ENCODE peak calls at places on chromosomes 13 and 19, in five cellular contexts. One of them, this sample, is unnamed. For H3K4me1, the result is how much of the 10 kb centered on the place peaks cover.

GRCh38 chr19:39497850-39498261 is 891 bp upstream of the DLL3 start:
- DNase-seq in heart right ventricle: no peak
- DNase-seq in ovary: peak
- DNase-seq in tibial nerve: no peak
- DNase-seq in lower lobe of right lung: no peak
- DNase-seq in this sample: peak

GRCh38 chr13:77345150-77345780 is 18.4 kb upstream of the MYCBP2 start:
- DNase-seq in heart right ventricle: no peak
- DNase-seq in ovary: no peak
- DNase-seq in tibial nerve: no peak
- DNase-seq in lower lobe of right lung: no peak
- DNase-seq in this sample: no peak

GRCh38 chr13:36431204-36432105 is 840 bp upstream of the CCNA1 start:
- DNase-seq in heart right ventricle: no peak
- DNase-seq in ovary: peak
- DNase-seq in tibial nerve: no peak
- DNase-seq in lower lobe of right lung: peak
- DNase-seq in this sample: peak

GRCh38 chr19:57583521-57584416 is at the start of gene ZIK1:
- DNase-seq in heart right ventricle: peak
- DNase-seq in ovary: peak
- DNase-seq in tibial nerve: peak
- DNase-seq in lower lobe of right lung: peak
- DNase-seq in this sample: peak

GRCh38 chr19:53813996-53814395 is 10.1 kb downstream of the NLRP12 start:
- DNase-seq in heart right ventricle: no peak
- DNase-seq in ovary: no peak
- DNase-seq in tibial nerve: no peak
- DNase-seq in lower lobe of right lung: no peak
- DNase-seq in this sample: no peak

GRCh38 chr19:50207730-50208129 is 4.3 kb downstream of the MYH14 start:
- DNase-seq in heart right ventricle: no peak
- DNase-seq in ovary: no peak
- DNase-seq in tibial nerve: no peak
- DNase-seq in lower lobe of right lung: no peak
- DNase-seq in this sample: no peak

GRCh38 chr13:68369739-68370138 is 1139.6 kb upstream of the PCDH9 start:
- DNase-seq in heart right ventricle: no peak
- DNase-seq in ovary: no peak
- DNase-seq in tibial nerve: no peak
- DNase-seq in lower lobe of right lung: no peak
- DNase-seq in this sample: no peak

GRCh38 chr13:62210951-62211350 is 795.3 kb upstream of the PCDH20 start:
- DNase-seq in heart right ventricle: no peak
- DNase-seq in ovary: no peak
- DNase-seq in tibial nerve: no peak
- DNase-seq in lower lobe of right lung: no peak
- DNase-seq in this sample: no peak

GRCh38 chr19:9945319-9945966 is 9.1 kb upstream of the OLFM2 start:
- DNase-seq in heart right ventricle: peak
- DNase-seq in ovary: peak
- DNase-seq in tibial nerve: peak
- DNase-seq in lower lobe of right lung: peak
- DNase-seq in this sample: peak

GRCh38 chr13:22238269-22238668 is 567.4 kb downstream of the FGF9 start:
- DNase-seq in heart right ventricle: no peak
- DNase-seq in ovary: no peak
- DNase-seq in tibial nerve: no peak
- DNase-seq in lower lobe of right lung: no peak
- DNase-seq in this sample: no peak

GRCh38 chr19:43997631-43998290 is 5.0 kb upstream of the ZNF230 start:
- DNase-seq in heart right ventricle: peak
- DNase-seq in ovary: no peak
- DNase-seq in tibial nerve: no peak
- DNase-seq in lower lobe of right lung: no peak
- DNase-seq in this sample: no peak

GRCh38 chr19:45217193-45217956 is 27.8 kb downstream of the EXOC3L2 start:
- DNase-seq in heart right ventricle: no peak
- DNase-seq in ovary: no peak
- DNase-seq in tibial nerve: no peak
- DNase-seq in lower lobe of right lung: no peak
- DNase-seq in this sample: no peak

GRCh38 chr13:52454459-52454824 is 836 bp upstream of the CKAP2 start:
- DNase-seq in heart right ventricle: no peak
- DNase-seq in ovary: no peak
- DNase-seq in tibial nerve: no peak
- DNase-seq in lower lobe of right lung: no peak
- DNase-seq in this sample: no peak

GRCh38 chr13:107364658-107365057 is 796.7 kb upstream of the ARGLU1 start:
- DNase-seq in heart right ventricle: no peak
- DNase-seq in ovary: no peak
- DNase-seq in tibial nerve: no peak
- DNase-seq in lower lobe of right lung: no peak
- DNase-seq in this sample: no peak

GRCh38 chr13:45289936-45290563 is 50.9 kb downstream of the TPT1 start:
- DNase-seq in heart right ventricle: no peak
- DNase-seq in ovary: no peak
- DNase-seq in tibial nerve: no peak
- DNase-seq in lower lobe of right lung: no peak
- DNase-seq in this sample: no peak

GRCh38 chr19:2702170-2703076 is at the start of gene GNG7:
- DNase-seq in heart right ventricle: peak
- DNase-seq in ovary: peak
- DNase-seq in tibial nerve: peak
- DNase-seq in lower lobe of right lung: peak
- DNase-seq in this sample: peak

GRCh38 chr13:29593605-29594297 is 1.7 kb downstream of the SLC7A1 start:
- DNase-seq in heart right ventricle: no peak
- DNase-seq in ovary: no peak
- DNase-seq in tibial nerve: no peak
- DNase-seq in lower lobe of right lung: no peak
- DNase-seq in this sample: no peak

GRCh38 chr13:85508683-85509329 is 290.4 kb downstream of the SLITRK6 start:
- DNase-seq in heart right ventricle: no peak
- DNase-seq in ovary: no peak
- DNase-seq in tibial nerve: no peak
- DNase-seq in lower lobe of right lung: no peak
- DNase-seq in this sample: peak

GRCh38 chr13:33204130-33204927 is 81.2 kb downstream of the STARD13 start:
- DNase-seq in heart right ventricle: peak
- DNase-seq in ovary: peak
- DNase-seq in tibial nerve: peak
- DNase-seq in lower lobe of right lung: no peak
- DNase-seq in this sample: peak

GRCh38 chr19:36169084-36169760 is 17.0 kb upstream of the COX7A1 start:
- DNase-seq in heart right ventricle: peak
- DNase-seq in ovary: no peak
- DNase-seq in tibial nerve: no peak
- DNase-seq in lower lobe of right lung: no peak
- DNase-seq in this sample: peak

GRCh38 chr19:10984166-10984735 is 23.4 kb downstream of the SMARCA4 start:
- DNase-seq in heart right ventricle: no peak
- DNase-seq in ovary: no peak
- DNase-seq in tibial nerve: no peak
- DNase-seq in lower lobe of right lung: no peak
- DNase-seq in this sample: no peak

GRCh38 chr19:10981496-10981895 is 20.7 kb downstream of the SMARCA4 start:
- DNase-seq in heart right ventricle: no peak
- DNase-seq in ovary: no peak
- DNase-seq in tibial nerve: no peak
- DNase-seq in lower lobe of right lung: no peak
- DNase-seq in this sample: no peak

GRCh38 chr19:10976200-10976892 is 15.5 kb downstream of the SMARCA4 start:
- DNase-seq in heart right ventricle: no peak
- DNase-seq in ovary: no peak
- DNase-seq in tibial nerve: no peak
- DNase-seq in lower lobe of right lung: no peak
- DNase-seq in this sample: no peak

GRCh38 chr19:10977773-10978155 is 16.9 kb downstream of the SMARCA4 start:
- DNase-seq in heart right ventricle: no peak
- DNase-seq in ovary: no peak
- DNase-seq in tibial nerve: no peak
- DNase-seq in lower lobe of right lung: no peak
- DNase-seq in this sample: no peak

DNA sequence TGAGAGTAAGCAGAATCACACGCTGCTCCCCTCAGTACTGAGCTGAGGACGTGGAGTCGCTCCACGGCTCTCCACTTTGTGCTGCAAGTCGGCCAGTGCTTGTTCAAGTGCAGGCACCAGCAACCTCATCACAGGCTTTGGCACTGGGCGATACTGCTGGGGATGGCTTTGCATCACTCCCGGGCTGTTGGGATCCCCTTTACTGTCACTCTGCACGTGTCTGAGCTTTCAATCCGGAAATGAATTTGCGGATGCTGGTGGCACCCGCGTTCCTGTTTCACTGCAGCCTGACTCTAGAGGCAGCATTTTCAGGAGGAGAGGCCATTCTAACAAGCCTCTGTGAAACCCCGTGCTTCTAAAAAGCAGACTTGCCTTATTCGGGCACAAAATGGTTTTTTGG is 19.1 kb downstream of the SMARCA4 start:
- DNase-seq in heart right ventricle: no peak
- DNase-seq in ovary: no peak
- DNase-seq in tibial nerve: no peak
- DNase-seq in lower lobe of right lung: no peak
- DNase-seq in this sample: peak
- TF ChIP-seq CTCF in heart right ventricle: no peak
- TF ChIP-seq CTCF in ovary: no peak
- TF ChIP-seq CTCF in tibial nerve: no peak
- TF ChIP-seq CTCF in lower lobe of right lung: no peak
- TF ChIP-seq CTCF in this sample: peak

DNA sequence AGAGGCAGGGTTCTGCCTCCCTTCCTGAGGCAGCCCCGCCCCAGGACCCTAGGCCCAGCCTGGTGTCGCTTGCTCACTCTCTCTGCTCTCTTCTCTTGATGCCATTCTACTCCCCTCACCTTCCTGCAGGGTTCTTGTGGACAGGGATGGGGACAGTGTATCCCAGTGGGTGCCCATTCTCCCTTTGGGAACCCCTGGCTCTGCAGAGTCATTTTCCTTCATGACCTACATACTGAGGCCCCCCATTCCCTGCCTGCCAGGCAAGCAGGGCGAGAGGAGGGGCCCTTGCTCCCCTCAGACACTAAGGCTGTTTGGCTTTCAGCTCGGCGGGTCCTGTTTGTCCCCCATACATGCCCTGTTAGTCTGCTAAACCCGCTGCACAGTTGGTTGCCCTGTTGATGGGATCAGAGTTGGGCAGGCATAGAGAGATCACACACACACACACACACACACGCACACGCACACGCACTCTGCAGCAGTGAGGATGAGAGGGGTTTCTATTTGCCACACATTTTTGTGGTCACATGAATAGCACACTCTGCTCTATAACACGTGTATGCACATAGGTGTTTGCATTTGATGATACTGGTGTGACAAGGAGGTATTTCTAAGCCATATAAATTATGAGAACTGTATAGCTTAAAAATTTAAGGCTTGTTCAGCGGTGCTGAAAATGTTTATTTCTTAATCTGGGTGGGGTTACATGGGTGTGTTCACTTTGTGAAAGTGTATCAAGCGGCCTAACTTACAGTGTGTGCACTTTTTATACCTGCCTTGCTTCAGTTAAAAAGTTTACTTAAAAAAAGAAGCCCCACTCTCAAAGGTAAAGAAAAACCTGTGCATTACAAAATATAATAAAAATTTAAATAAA is 20.3 kb downstream of the NFIX start:
- DNase-seq in heart right ventricle: no peak
- DNase-seq in ovary: no peak
- DNase-seq in tibial nerve: no peak
- DNase-seq in lower lobe of right lung: no peak
- DNase-seq in this sample: peak
- H3K4me3 ChIP-seq in heart right ventricle: peak
- H3K4me3 ChIP-seq in ovary: peak
- H3K4me3 ChIP-seq in tibial nerve: no peak
- H3K4me3 ChIP-seq in lower lobe of right lung: no peak
- H3K4me3 ChIP-seq in this sample: no peak

GRCh38 chr19:30667746-30668145 is 295.6 kb downstream of the ZNF536 start:
- DNase-seq in heart right ventricle: no peak
- DNase-seq in ovary: no peak
- DNase-seq in tibial nerve: no peak
- DNase-seq in lower lobe of right lung: no peak
- DNase-seq in this sample: no peak
- H3K4me1 ChIP-seq in heart right ventricle: under half
- H3K4me1 ChIP-seq in ovary: under half
- H3K4me1 ChIP-seq in tibial nerve: under half
- H3K4me1 ChIP-seq in lower lobe of right lung: under half
- H3K4me1 ChIP-seq in this sample: under half

GRCh38 chr13:40792284-40793051 is 3.1 kb downstream of the SLC25A15 start:
- DNase-seq in heart right ventricle: no peak
- DNase-seq in ovary: no peak
- DNase-seq in tibial nerve: no peak
- DNase-seq in lower lobe of right lung: no peak
- DNase-seq in this sample: no peak

GRCh38 chr13:40790232-40790631 is 821 bp downstream of the SLC25A15 start:
- DNase-seq in heart right ventricle: no peak
- DNase-seq in ovary: no peak
- DNase-seq in tibial nerve: no peak
- DNase-seq in lower lobe of right lung: no peak
- DNase-seq in this sample: no peak

GRCh38 chr13:40787062-40787461 is 2.3 kb upstream of the SLC25A15 start:
- DNase-seq in heart right ventricle: no peak
- DNase-seq in ovary: no peak
- DNase-seq in tibial nerve: no peak
- DNase-seq in lower lobe of right lung: no peak
- DNase-seq in this sample: no peak

GRCh38 chr13:40786568-40786996 is 2.8 kb upstream of the SLC25A15 start:
- DNase-seq in heart right ventricle: no peak
- DNase-seq in ovary: no peak
- DNase-seq in tibial nerve: no peak
- DNase-seq in lower lobe of right lung: no peak
- DNase-seq in this sample: no peak

DNA sequence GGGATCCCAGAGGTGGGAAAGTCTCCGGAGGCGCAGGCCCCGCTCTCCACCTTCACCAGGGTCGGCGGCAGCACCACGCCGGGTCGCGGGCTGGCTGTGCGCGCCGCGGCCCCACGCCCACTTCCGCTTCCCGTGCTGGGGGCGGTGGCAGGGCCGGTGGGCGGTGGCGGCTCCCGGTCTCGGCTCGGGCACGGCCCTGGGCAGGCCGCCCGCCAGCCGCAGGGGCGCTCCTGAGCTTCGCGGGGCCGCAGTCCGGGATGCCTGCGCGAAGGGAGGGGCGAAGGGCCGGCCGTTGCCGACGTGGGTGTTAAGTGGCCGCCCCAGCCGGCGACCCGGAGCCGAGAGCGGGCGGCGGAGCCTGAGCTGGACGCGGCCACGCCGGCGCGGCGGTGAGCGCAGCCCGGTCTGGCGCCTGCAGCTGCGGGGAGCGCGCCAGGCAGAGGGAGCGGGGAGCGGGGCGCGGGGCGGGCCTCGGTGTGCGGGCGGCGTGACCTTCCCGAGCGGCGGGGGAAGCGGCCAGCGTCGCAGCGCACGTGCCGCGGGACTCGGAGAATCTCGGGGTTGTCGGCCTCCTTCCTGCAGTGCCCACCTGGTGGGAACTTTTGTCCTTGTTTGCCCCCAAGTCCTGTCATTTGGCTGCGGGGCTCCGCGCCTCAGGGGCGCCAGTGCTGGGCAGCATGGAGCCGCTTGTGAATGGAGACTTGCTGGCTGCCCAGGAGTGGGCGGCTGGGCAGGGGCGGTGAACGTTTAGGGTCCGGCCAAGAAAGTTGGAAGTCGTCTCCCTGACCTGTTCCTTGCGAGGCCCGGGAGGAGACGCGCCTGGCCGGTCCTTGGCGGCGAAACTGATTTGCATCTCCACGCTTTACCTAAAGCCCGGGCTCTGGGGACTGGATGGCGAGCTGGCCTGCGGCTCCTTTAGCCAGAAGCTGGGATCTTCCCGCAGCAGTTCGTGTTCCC is at the start of gene SLC25A15:
- DNase-seq in heart right ventricle: peak
- DNase-seq in ovary: peak
- DNase-seq in tibial nerve: peak
- DNase-seq in lower lobe of right lung: peak
- DNase-seq in this sample: peak
- TF ChIP-seq CTCF in heart right ventricle: peak
- TF ChIP-seq CTCF in ovary: peak
- TF ChIP-seq CTCF in tibial nerve: peak
- TF ChIP-seq CTCF in lower lobe of right lung: peak
- TF ChIP-seq CTCF in this sample: no peak

This sample was measured in A673.